ENCODE peak calls at places on chromosomes 11 and 22, in four cellular contexts. S is H1, L is GM23248, K is SJSA1. D is an unnamed sample.

GRCh38 chr11:63896071-63896470 is 20.9 kb downstream of the RCOR2 start:
- DNase-seq in S (no peak), L (no peak), K (no peak), D (no peak)

GRCh38 chr11:9606799-9607510 is 33.5 kb downstream of the WEE1 start:
- DNase-seq in S (peak), L (no peak), K (no peak), D (no peak)

GRCh38 chr11:17015639-17016125 is 1.5 kb upstream of the PLEKHA7 start:
- DNase-seq in S (no peak), L (no peak), K (peak), D (no peak)

GRCh38 chr22:31680764-31681624 is 19.0 kb upstream of the PISD start:
- DNase-seq in S (no peak), L (peak), K (peak), D (no peak)

GRCh38 chr11:35427158-35427557 is 7.8 kb upstream of the SLC1A2 start:
- DNase-seq in S (no peak), L (peak), K (no peak), D (no peak)

GRCh38 chr22:20588092-20588842 is 80.9 kb downstream of the MED15 start:
- DNase-seq in S (no peak), L (no peak), K (no peak), D (no peak)

GRCh38 chr11:61007971-61008896 is 36.8 kb downstream of the CD6 start:
- DNase-seq in S (peak), L (no peak), K (no peak), D (no peak)

GRCh38 chr11:64676253-64676615 is 46.8 kb downstream of the NRXN2 start:
- DNase-seq in S (no peak), L (no peak), K (no peak), D (no peak)

GRCh38 chr11:134854391-134854991 is 442.4 kb upstream of the B3GAT1 start:
- DNase-seq in S (peak), L (no peak), K (no peak), D (no peak)

GRCh38 chr11:77705195-77705876 is 67.7 kb upstream of the CLNS1A start:
- DNase-seq in S (no peak), L (peak), K (no peak), D (no peak)

GRCh38 chr11:80621871-80622270 is 1181.0 kb upstream of the TENM4 start:
- DNase-seq in S (no peak), L (no peak), K (no peak), D (no peak)

GRCh38 chr11:115357066-115357465 is 147.1 kb downstream of the CADM1 start:
- DNase-seq in S (no peak), L (no peak), K (no peak), D (no peak)

GRCh38 chr22:41563051-41563711 is 2.4 kb downstream of the CSDC2 start:
- DNase-seq in S (no peak), L (peak), K (peak), D (no peak)

DNA sequence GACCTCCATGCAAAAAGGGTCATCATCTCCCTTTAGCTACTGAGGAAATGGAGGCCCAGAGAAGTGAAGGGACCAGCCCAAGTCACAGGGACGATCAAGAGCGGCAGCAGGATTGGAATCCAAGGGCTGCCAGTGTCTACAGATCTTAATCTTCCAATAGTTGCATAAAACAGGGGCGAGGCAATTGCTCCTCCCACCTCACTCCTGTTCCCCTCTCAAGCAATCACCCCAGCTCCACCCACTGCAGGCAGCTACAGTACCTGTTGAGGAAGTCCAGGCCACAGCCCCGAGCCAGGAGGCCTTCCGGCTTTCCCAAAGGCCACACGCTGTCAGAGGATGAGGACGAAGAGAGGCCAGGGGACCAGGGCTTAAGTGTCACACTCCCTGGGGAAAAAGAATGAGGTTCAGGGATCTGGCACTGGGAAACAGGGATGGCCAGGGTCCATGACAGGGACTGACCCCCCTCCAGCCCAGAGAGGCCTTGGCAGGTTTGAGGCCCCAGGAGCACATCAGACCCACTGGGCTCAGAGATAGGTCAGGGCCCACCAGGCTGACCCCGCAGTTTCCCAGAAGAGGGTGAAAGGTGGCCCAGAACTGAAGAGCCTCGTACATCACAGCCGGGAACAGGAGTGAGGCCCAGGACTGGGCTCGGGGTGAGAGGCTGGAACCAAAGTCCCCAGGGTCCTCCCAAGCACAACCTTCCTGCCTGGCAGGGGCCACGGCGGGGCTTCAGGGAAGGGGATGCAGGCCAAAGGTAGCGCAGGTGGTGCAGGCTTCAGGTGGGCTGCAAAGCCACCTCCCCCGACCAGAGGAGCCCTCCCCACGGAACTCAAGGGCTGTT is 16.4 kb upstream of the MFNG start:
- DNase-seq in S (no peak), L (no peak), K (no peak), D (no peak)
- H3K27ac ChIP-seq in S (no peak), L (no peak), K (no peak), D (no peak)

GRCh38 chr11:69380451-69380901 is 86.5 kb downstream of the MYEOV start:
- DNase-seq in S (no peak), L (no peak), K (no peak), D (no peak)
- H3K27ac ChIP-seq in S (no peak), L (no peak), K (peak), D (no peak)

GRCh38 chr11:104624021-104624420 is 274.2 kb downstream of the CASP12 start:
- DNase-seq in S (no peak), L (no peak), K (no peak), D (no peak)
- H3K27ac ChIP-seq in S (no peak), L (no peak), K (no peak), D (peak)

GRCh38 chr11:15149050-15149449 is 34.3 kb downstream of the INSC start:
- DNase-seq in S (no peak), L (no peak), K (no peak), D (no peak)

GRCh38 chr11:15145635-15146034 is 30.9 kb downstream of the INSC start:
- DNase-seq in S (no peak), L (no peak), K (no peak), D (no peak)

GRCh38 chr11:15150507-15150906 is 35.8 kb downstream of the INSC start:
- DNase-seq in S (no peak), L (no peak), K (no peak), D (no peak)

GRCh38 chr11:15146271-15147003 is 31.7 kb downstream of the INSC start:
- DNase-seq in S (no peak), L (peak), K (no peak), D (no peak)

GRCh38 chr11:15148181-15148580 is 33.5 kb downstream of the INSC start:
- DNase-seq in S (peak), L (peak), K (no peak), D (no peak)
- H3K27ac ChIP-seq in S (no peak), L (peak), K (no peak), D (no peak)

DNA sequence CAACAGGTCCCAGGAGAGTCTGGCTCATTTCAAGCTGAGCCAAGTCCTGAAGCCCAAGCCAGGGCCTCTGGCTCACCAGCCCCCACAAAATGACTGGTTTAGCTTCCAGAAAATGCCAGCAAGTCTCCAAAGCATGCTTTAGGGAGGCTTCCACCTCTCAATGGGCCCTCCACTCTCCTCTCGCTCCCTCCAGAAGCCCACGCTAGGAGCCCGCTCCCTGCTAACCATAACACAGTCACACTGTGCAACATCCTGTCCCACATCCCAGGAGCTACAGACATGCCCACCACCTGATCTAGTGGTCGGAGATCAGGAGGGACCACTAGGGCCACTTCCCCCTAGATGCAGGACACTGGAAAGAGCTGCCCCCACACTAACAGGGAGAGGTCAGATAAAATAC is 6.9 kb downstream of the SULT4A1 start:
- DNase-seq in S (no peak), L (no peak), K (no peak), D (no peak)
- H3K27ac ChIP-seq in S (no peak), L (no peak), K (no peak), D (no peak)

DNA sequence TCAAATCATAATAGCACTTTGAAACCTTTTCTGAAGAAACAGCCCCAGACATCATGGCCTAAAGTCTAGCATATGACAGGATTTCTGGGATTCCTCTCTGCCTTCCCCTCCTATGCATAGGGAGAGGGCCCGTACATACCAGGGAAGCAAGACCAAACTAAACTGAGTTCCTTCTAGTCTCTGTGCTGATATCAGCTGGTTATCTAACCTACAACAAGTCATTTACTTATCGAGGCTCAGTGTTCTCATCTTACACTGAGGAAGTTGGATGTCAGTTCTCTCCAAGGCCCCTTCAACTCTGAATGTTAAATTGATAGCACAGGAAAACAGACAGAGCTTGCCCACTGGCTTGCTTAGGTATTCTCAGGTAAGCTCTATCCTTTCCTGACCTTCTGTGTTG is 17.0 kb upstream of the GRIK4 start:
- DNase-seq in S (no peak), L (no peak), K (no peak), D (no peak)
- H3K27ac ChIP-seq in S (no peak), L (no peak), K (no peak), D (no peak)